ENCODE peak calls at places on chromosome 19, in eight cellular contexts. J, S, Z, N, H, T, Y and M are unnamed samples.

GRCh38 chr19:461664-462551 is 1.1 kb upstream of the SHC2 start:
- DNase-seq in Z (no peak), N (no peak), T (peak), S (no peak), H (no peak), Y (no peak), J (no peak), M (no peak)

GRCh38 chr19:14775855-14776254 is 2.5 kb downstream of the ADGRE2 start:
- DNase-seq in Y (no peak), S (no peak), Z (no peak), J (no peak), H (no peak), N (no peak), T (no peak), M (peak)

GRCh38 chr19:47155141-47155540 is 24.5 kb downstream of the SAE1 start:
- DNase-seq in T (no peak), Z (no peak), J (no peak), S (no peak), H (no peak), Y (no peak), N (no peak), M (no peak)

GRCh38 chr19:9956956-9957355 is 20.6 kb upstream of the OLFM2 start:
- DNase-seq in S (no peak), Z (no peak), N (no peak), H (no peak), Y (no peak), J (peak), T (no peak), M (no peak)

GRCh38 chr19:35279985-35280821 is 2.1 kb upstream of the HAMP start:
- DNase-seq in Y (no peak), T (no peak), H (no peak), S (no peak), Z (no peak), J (no peak), N (no peak), M (no peak)

GRCh38 chr19:45934551-45935230 is 20.1 kb upstream of the NANOS2 start:
- DNase-seq in H (no peak), Y (no peak), N (no peak), Z (no peak), J (no peak), S (no peak), T (no peak), M (peak)

GRCh38 chr19:17105548-17105947 is 30.0 kb downstream of the MYO9B start:
- DNase-seq in Y (no peak), J (no peak), Z (no peak), T (no peak), S (no peak), H (no peak), N (no peak), M (no peak)

GRCh38 chr19:35901055-35901644 is 810 bp upstream of the NFKBID start:
- DNase-seq in N (no peak), H (peak), Z (no peak), T (no peak), Y (no peak), S (no peak), J (peak), M (peak)

GRCh38 chr19:21740559-21740958 is 26.8 kb downstream of the ZNF100 start:
- DNase-seq in S (no peak), T (no peak), Y (no peak), H (no peak), J (no peak), Z (no peak), N (no peak), M (no peak)

GRCh38 chr19:15315101-15315500 is 17.2 kb downstream of the BRD4 start:
- DNase-seq in N (no peak), S (no peak), Z (no peak), H (no peak), Y (no peak), T (no peak), J (no peak), M (no peak)

GRCh38 chr19:58229255-58229639 is 533 bp downstream of the ZNF544 start:
- DNase-seq in T (peak), H (no peak), J (peak), S (no peak), N (peak), Y (no peak), Z (peak), M (no peak)

GRCh38 chr19:19997656-19998268 is 41.5 kb downstream of the ZNF682 start:
- DNase-seq in N (peak), Z (peak), Y (peak), H (no peak), J (peak), T (peak), S (no peak), M (no peak)

GRCh38 chr19:12985049-12985776 is 10.1 kb upstream of the NFIX start:
- DNase-seq in Y (peak), S (peak), Z (no peak), J (peak), H (no peak), T (no peak), N (no peak), M (no peak)

GRCh38 chr19:1259873-1260748 is 9.0 kb upstream of the CIRBP start:
- DNase-seq in H (no peak), S (no peak), J (peak), T (no peak), N (no peak), Y (no peak), Z (no peak), M (peak)

GRCh38 chr19:11420429-11420893 is 1.3 kb upstream of the RGL3 start:
- DNase-seq in N (no peak), Z (no peak), S (peak), J (peak), H (no peak), Y (no peak), T (peak), M (peak)

GRCh38 chr19:47790398-47790814 is 11.9 kb downstream of the SELENOW start:
- DNase-seq in Y (peak), Z (peak), H (no peak), S (peak), N (peak), J (peak), T (peak), M (peak)

GRCh38 chr19:46367434-46367833 is 20.5 kb downstream of the PPP5C start:
- DNase-seq in Y (no peak), N (no peak), J (no peak), T (no peak), Z (no peak), H (no peak), S (no peak), M (peak)

GRCh38 chr19:45311640-45312039 is 11.0 kb downstream of the CKM start:
- DNase-seq in Z (no peak), Y (no peak), J (no peak), H (no peak), N (no peak), S (no peak), T (no peak), M (no peak)

GRCh38 chr19:13633109-13633508 is 126.8 kb upstream of the CACNA1A start:
- DNase-seq in N (peak), T (peak), Y (no peak), S (no peak), J (peak), H (no peak), Z (no peak), M (no peak)

GRCh38 chr19:23318143-23318542 is 67.9 kb upstream of the ZNF724 start:
- DNase-seq in S (no peak), T (no peak), Y (no peak), J (peak), H (no peak), N (no peak), Z (no peak), M (no peak)

GRCh38 chr19:17686027-17686511 is 2.1 kb downstream of the UNC13A start:
- DNase-seq in N (peak), T (no peak), S (no peak), H (no peak), J (no peak), Z (no peak), Y (no peak), M (no peak)

GRCh38 chr19:57167385-57167784 is at the start of gene DUXA:
- DNase-seq in Z (no peak), T (no peak), H (no peak), N (no peak), S (no peak), Y (no peak), J (no peak), M (no peak)

GRCh38 chr19:2149980-2150793 is 1.2 kb downstream of the AP3D1 start:
- DNase-seq in Z (no peak), J (peak), N (no peak), H (no peak), T (no peak), Y (peak), S (no peak), M (peak)

GRCh38 chr19:4473708-4474503 is 1.8 kb downstream of the HDGFL2 start:
- DNase-seq in T (no peak), J (no peak), Z (no peak), H (no peak), N (no peak), S (no peak), Y (no peak), M (no peak)

GRCh38 chr19:55251296-55252081 is 7.3 kb downstream of the PPP6R1 start:
- DNase-seq in T (no peak), Z (peak), N (no peak), S (no peak), H (no peak), Y (no peak), J (peak), M (peak)

GRCh38 chr19:46813570-46814358 is 25.4 kb upstream of the SLC1A5 start:
- DNase-seq in N (no peak), J (peak), H (no peak), Y (no peak), T (no peak), S (peak), Z (no peak), M (peak)

GRCh38 chr19:44644391-44645016 is 794 bp downstream of the PVR start:
- DNase-seq in J (peak), S (no peak), T (peak), H (no peak), Y (no peak), Z (no peak), N (peak), M (peak)

GRCh38 chr19:39411006-39411831 is 1.2 kb upstream of the PLEKHG2 start:
- DNase-seq in T (peak), J (no peak), H (no peak), N (no peak), Z (peak), Y (no peak), S (peak), M (peak)

GRCh38 chr19:33416307-33417215 is 43.1 kb downstream of the CEBPG start:
- DNase-seq in N (peak), S (no peak), T (peak), J (peak), H (no peak), Z (peak), Y (peak), M (no peak)

GRCh38 chr19:57903298-57904174 is 12.9 kb downstream of the ZNF417 start:
- DNase-seq in N (peak), J (peak), Y (no peak), S (no peak), H (peak), Z (no peak), T (peak), M (no peak)

GRCh38 chr19:9406798-9407352 is 28.5 kb downstream of the ZNF266 start:
- DNase-seq in N (peak), J (peak), H (no peak), Z (peak), T (no peak), Y (no peak), S (peak), M (peak)